ENCODE peak calls at places on chromosomes 4 and X, in nine cellular contexts. M is GM23248, Q is OCI-LY7, G is MM.1S, U is hepatocyte, P is GM23338, I is PC-3, H is SK-N-SH, O is neural progenitor cell. S is an unnamed sample.

GRCh38 chr4:139672215-139672614 is 6.6 kb downstream of the MGST2 start:
- DNase-seq in U (no peak), H (no peak), Q (no peak), P (no peak), I (no peak), G (no peak), M (no peak), O (no peak), S (no peak)

GRCh38 chr4:81084029-81084428 is 53.5 kb downstream of the BMP3 start:
- DNase-seq in P (no peak), M (peak), G (no peak), I (peak), U (peak), H (no peak), O (no peak), Q (no peak), S (no peak)

GRCh38 chr4:119581480-119581879 is 47.1 kb downstream of the PDE5A start:
- DNase-seq in M (no peak), U (no peak), P (no peak), H (no peak), I (no peak), Q (no peak), G (no peak), O (no peak), S (no peak)

GRCh38 chrX:20442597-20442996 is 175.9 kb upstream of the RPS6KA3 start:
- DNase-seq in O (peak), Q (peak), M (peak), I (peak), H (peak), P (peak), U (peak), G (peak), S (peak)

GRCh38 chr4:109559625-109559982 is 442 bp upstream of the MCUB start:
- DNase-seq in U (no peak), Q (peak), P (peak), G (no peak), H (peak), O (no peak), I (no peak), M (peak), S (no peak)

GRCh38 chrX:39244146-39244545 is 442.9 kb downstream of the MID1IP1 start:
- DNase-seq in Q (no peak), P (no peak), M (peak), I (no peak), H (no peak), G (no peak), O (no peak), U (no peak), S (no peak)

GRCh38 chr4:150078996-150079581 is 844 bp downstream of the DCLK2 start:
- DNase-seq in P (peak), H (peak), U (peak), Q (no peak), I (peak), O (peak), M (peak), G (peak), S (no peak)

GRCh38 chrX:82757614-82758013 is 750.5 kb upstream of the POU3F4 start:
- DNase-seq in G (no peak), H (no peak), U (no peak), P (no peak), O (no peak), I (peak), Q (no peak), M (no peak), S (no peak)

GRCh38 chrX:1507511-1508463 is 29.2 kb downstream of the P2RY8 start:
- DNase-seq in Q (no peak), M (no peak), O (no peak), G (no peak), U (no peak), P (no peak), I (no peak), H (no peak), S (no peak)

GRCh38 chr4:156303708-156304107 is 350.0 kb upstream of the CTSO start:
- DNase-seq in P (no peak), H (no peak), O (no peak), U (no peak), I (no peak), Q (no peak), M (no peak), G (no peak), S (no peak)

GRCh38 chr4:156335721-156336120 is 382.1 kb upstream of the CTSO start:
- DNase-seq in Q (no peak), O (no peak), U (no peak), I (no peak), H (no peak), P (no peak), G (no peak), M (no peak), S (no peak)

GRCh38 chr4:186651624-186652023 is 72.0 kb downstream of the FAT1 start:
- DNase-seq in G (no peak), O (peak), U (peak), P (peak), H (no peak), Q (no peak), I (no peak), M (no peak), S (no peak)

GRCh38 chr4:83238849-83239248 is 45.7 kb downstream of the COQ2 start:
- DNase-seq in U (no peak), I (no peak), H (no peak), P (no peak), Q (no peak), O (no peak), G (no peak), M (peak), S (no peak)

GRCh38 chr4:78069859-78070258 is 12.7 kb downstream of the FRAS1 start:
- DNase-seq in H (no peak), U (no peak), M (no peak), O (no peak), G (no peak), I (no peak), P (no peak), Q (no peak), S (no peak)

GRCh38 chr4:150366487-150366999 is 215.4 kb upstream of the MAB21L2 start:
- DNase-seq in I (no peak), O (peak), M (no peak), P (peak), G (no peak), U (no peak), Q (no peak), H (peak), S (no peak)

GRCh38 chrX:53580742-53581504 is 105.6 kb downstream of the HUWE1 start:
- DNase-seq in O (no peak), M (no peak), G (no peak), P (no peak), I (no peak), Q (no peak), H (no peak), U (no peak), S (no peak)

GRCh38 chr4:47209833-47210232 is 178.5 kb downstream of the GABRB1 start:
- DNase-seq in H (no peak), G (no peak), U (no peak), M (peak), Q (no peak), P (no peak), O (no peak), I (peak), S (no peak)

GRCh38 chrX:39950035-39950688 is 147.6 kb downstream of the BCOR start:
- DNase-seq in I (peak), U (no peak), O (no peak), P (no peak), M (peak), H (no peak), Q (peak), G (no peak), S (no peak)

GRCh38 chrX:151458824-151459223 is 61.8 kb downstream of the VMA21 start:
- DNase-seq in G (no peak), U (peak), H (no peak), O (no peak), P (no peak), M (peak), I (no peak), Q (no peak), S (no peak)

GRCh38 chrX:15202458-15203177 is 67.3 kb downstream of the ASB9 start:
- DNase-seq in G (no peak), H (no peak), P (no peak), O (no peak), U (no peak), I (peak), Q (no peak), M (peak), S (no peak)

GRCh38 chrX:124211312-124211942 is 121.0 kb upstream of the TEX13D start:
- DNase-seq in U (peak), Q (peak), H (peak), M (peak), O (peak), P (peak), I (peak), G (peak), S (peak)

GRCh38 chr4:16227462-16227868 is 1.2 kb upstream of the TAPT1 start:
- DNase-seq in M (peak), I (peak), Q (peak), G (peak), P (peak), U (peak), O (peak), H (peak), S (no peak)

GRCh38 chr4:117793786-117794369 is 240.4 kb upstream of the NDST3 start:
- DNase-seq in H (no peak), U (no peak), O (no peak), Q (no peak), I (no peak), M (no peak), G (no peak), P (no peak), S (no peak)

GRCh38 chr4:141020801-141021261 is 112.4 kb downstream of the RNF150 start:
- DNase-seq in I (no peak), U (no peak), P (no peak), G (no peak), O (no peak), M (peak), H (no peak), Q (no peak), S (no peak)

GRCh38 chr4:171813195-171813955 is at the start of gene GALNTL6:
- DNase-seq in G (no peak), U (peak), H (peak), P (peak), O (peak), Q (no peak), I (no peak), M (peak), S (no peak)

GRCh38 chrX:70452143-70452733 is 7.6 kb downstream of the DLG3 start:
- DNase-seq in H (peak), I (peak), G (peak), M (peak), O (peak), Q (peak), P (peak), U (peak), S (peak)

GRCh38 chrX:16745659-16746058 is 26.2 kb downstream of the SYAP1 start:
- DNase-seq in G (no peak), Q (no peak), U (no peak), M (no peak), I (no peak), O (no peak), H (no peak), P (no peak), S (no peak)

GRCh38 chr4:167185465-167185864 is 48.8 kb downstream of the SPOCK3 start:
- DNase-seq in O (no peak), I (peak), U (no peak), G (no peak), H (no peak), P (no peak), M (no peak), Q (no peak), S (no peak)

GRCh38 chr4:70008771-70009170 is 13.0 kb downstream of the STATH start:
- DNase-seq in H (no peak), M (no peak), Q (no peak), P (peak), O (peak), G (no peak), I (no peak), U (no peak), S (no peak)

GRCh38 chr4:69656653-69657158 is 3.7 kb upstream of the UGT2A1 start:
- DNase-seq in P (peak), I (no peak), H (no peak), O (no peak), G (no peak), M (no peak), U (no peak), Q (no peak), S (no peak)

GRCh38 chr4:126564283-126564854 is 1068.4 kb upstream of the INTU start:
- DNase-seq in H (no peak), O (no peak), M (peak), U (no peak), Q (no peak), G (no peak), I (peak), P (no peak), S (no peak)

GRCh38 chr4:143140696-143141095 is 44.0 kb upstream of the USP38 start:
- DNase-seq in Q (no peak), I (no peak), H (no peak), U (no peak), P (peak), G (no peak), M (no peak), O (peak), S (no peak)

GRCh38 chr4:119683518-119683917 is 54.9 kb upstream of the PDE5A start:
- DNase-seq in Q (no peak), U (peak), O (no peak), G (no peak), M (peak), I (peak), H (no peak), P (no peak), S (no peak)

GRCh38 chr4:163610642-163611041 is 116.2 kb downstream of the TMA16 start:
- DNase-seq in I (no peak), G (no peak), U (no peak), H (no peak), O (peak), Q (no peak), M (no peak), P (peak), S (no peak)

GRCh38 chrX:78105944-78106650 is 2.0 kb downstream of the PGK1 start:
- DNase-seq in P (no peak), H (no peak), U (no peak), M (peak), Q (no peak), O (no peak), I (no peak), G (peak), S (no peak)

GRCh38 chr4:140097572-140097971 is 56.4 kb downstream of the MAML3 start:
- DNase-seq in O (no peak), M (no peak), P (no peak), Q (no peak), I (peak), U (no peak), H (no peak), G (no peak), S (no peak)

GRCh38 chrX:54633641-54634040 is 103.6 kb downstream of the GNL3L start:
- DNase-seq in M (no peak), Q (no peak), G (no peak), U (no peak), O (peak), I (no peak), H (no peak), P (peak), S (no peak)

GRCh38 chr4:53637348-53637747 is 46.1 kb upstream of the LNX1 start:
- DNase-seq in I (no peak), H (no peak), Q (no peak), M (no peak), U (no peak), O (no peak), G (no peak), P (no peak), S (no peak)

GRCh38 chr4:33160126-33160525 is 2440.0 kb downstream of the PCDH7 start:
- DNase-seq in G (peak), I (peak), M (peak), P (peak), Q (peak), H (no peak), U (peak), O (peak), S (peak)

GRCh38 chr4:110624904-110625494 is 2.1 kb upstream of the PITX2 start:
- DNase-seq in M (no peak), G (no peak), Q (no peak), H (no peak), I (no peak), P (no peak), O (peak), U (no peak), S (no peak)

GRCh38 chr4:110623710-110624015 is 786 bp upstream of the PITX2 start:
- DNase-seq in O (no peak), H (no peak), U (no peak), P (peak), I (no peak), M (no peak), Q (no peak), G (no peak), S (no peak)

GRCh38 chr4:110622841-110623709 is at the start of gene PITX2:
- DNase-seq in G (no peak), Q (peak), I (no peak), M (peak), O (peak), U (peak), H (peak), P (peak), S (peak)

GRCh38 chr4:110625593-110626292 is 2.9 kb upstream of the PITX2 start:
- DNase-seq in H (no peak), Q (no peak), U (no peak), P (peak), O (peak), G (no peak), M (no peak), I (no peak), S (no peak)

GRCh38 chr4:110624016-110624770 is 1.3 kb upstream of the PITX2 start:
- DNase-seq in G (no peak), U (no peak), O (no peak), P (peak), H (no peak), Q (no peak), M (no peak), I (no peak), S (no peak)
- TF ChIP-seq EZH2phosphoT487 in G (no peak), U (no peak), O (no peak), P (no peak), H (no peak), Q (no peak), M (no peak), I (no peak), S (no peak)

GRCh38 chr4:184102488-184102887 is 115.2 kb downstream of the ENPP6 start:
- DNase-seq in O (no peak), Q (no peak), H (peak), I (no peak), U (no peak), G (no peak), M (no peak), P (no peak), S (no peak)

GRCh38 chr4:184103755-184104367 is 113.8 kb downstream of the ENPP6 start:
- DNase-seq in O (peak), I (no peak), G (no peak), U (no peak), P (no peak), H (peak), M (no peak), Q (no peak), S (no peak)

GRCh38 chr4:184102927-184103326 is 114.7 kb downstream of the ENPP6 start:
- DNase-seq in U (no peak), M (no peak), Q (no peak), P (no peak), O (no peak), G (no peak), H (no peak), I (no peak), S (no peak)

GRCh38 chr4:184101711-184102110 is 116.0 kb downstream of the ENPP6 start:
- DNase-seq in H (peak), U (no peak), Q (no peak), I (no peak), O (no peak), M (no peak), P (no peak), G (no peak), S (no peak)

DNA sequence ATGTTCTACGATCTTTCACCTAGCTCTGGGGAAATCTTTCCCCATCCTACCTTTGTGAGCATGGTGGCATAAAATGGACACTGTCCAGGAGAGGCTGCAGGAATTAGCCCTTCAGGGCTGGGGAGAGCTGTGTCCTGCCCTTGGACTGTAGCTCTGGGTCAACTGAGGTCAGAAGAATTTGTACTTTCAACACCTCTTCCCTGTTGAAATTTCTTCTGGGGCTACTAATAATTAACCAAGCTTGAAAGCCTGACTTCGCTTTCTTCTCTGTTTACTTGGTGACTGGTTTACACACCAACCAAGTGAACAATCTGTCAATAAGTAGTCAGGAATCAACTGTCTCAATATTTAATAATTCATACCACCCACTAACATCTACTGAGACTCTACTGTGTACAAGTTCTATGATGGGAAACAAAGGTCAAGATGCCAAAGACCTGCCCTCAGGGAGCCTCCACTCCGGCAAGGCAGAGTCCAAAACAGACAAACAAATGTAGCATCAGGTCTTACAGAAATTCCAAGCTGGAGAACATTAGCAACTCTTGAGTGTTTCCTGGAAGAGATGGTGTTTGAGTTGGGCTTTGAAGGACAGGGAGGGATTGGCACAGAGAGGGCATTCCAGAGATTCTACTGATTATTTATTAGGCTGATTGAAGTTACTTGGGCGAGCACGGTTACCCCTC is 113.1 kb downstream of the ENPP6 start:
- DNase-seq in I (no peak), H (no peak), M (no peak), Q (no peak), U (peak), G (no peak), O (no peak), P (no peak), S (no peak)
- TF ChIP-seq EZH2phosphoT487 in I (no peak), H (no peak), M (no peak), Q (no peak), U (no peak), G (no peak), O (no peak), P (no peak), S (no peak)

GRCh38 chr4:154620111-154620510 is 7.7 kb upstream of the FGG start:
- DNase-seq in P (no peak), I (no peak), U (no peak), O (no peak), Q (no peak), M (no peak), G (no peak), H (no peak), S (no peak)
- TF ChIP-seq EZH2phosphoT487 in P (no peak), I (no peak), U (no peak), O (no peak), Q (no peak), M (no peak), G (no peak), H (no peak), S (no peak)

DNA sequence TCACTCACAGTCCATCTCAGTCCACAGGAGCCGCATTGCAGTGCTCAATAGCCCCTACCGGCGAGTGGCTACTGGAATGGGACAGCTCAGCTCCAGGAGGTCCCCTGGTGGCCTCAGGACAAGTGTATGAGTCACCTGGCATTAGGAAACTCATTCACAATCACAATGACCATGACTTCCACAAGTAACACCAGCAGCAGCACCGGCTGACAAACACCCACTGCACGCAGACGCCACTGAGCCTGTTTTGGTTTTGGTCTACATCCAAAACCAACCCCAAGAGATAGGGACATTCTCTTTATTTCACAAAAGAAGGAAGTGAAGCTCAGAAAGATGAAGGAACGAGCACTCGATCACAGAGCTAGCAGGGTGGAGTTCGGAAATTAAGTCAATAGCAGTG is 8.1 kb downstream of the JAKMIP1 start:
- DNase-seq in U (no peak), G (no peak), Q (no peak), M (no peak), P (no peak), I (peak), H (no peak), O (no peak), S (no peak)
- TF ChIP-seq EZH2phosphoT487 in U (no peak), G (no peak), Q (no peak), M (no peak), P (no peak), I (no peak), H (no peak), O (no peak), S (no peak)

GRCh38 chrX:6067600-6067999 is 161.1 kb downstream of the NLGN4X start:
- DNase-seq in I (peak), O (no peak), Q (no peak), G (no peak), H (no peak), P (no peak), M (no peak), U (no peak), S (no peak)
- TF ChIP-seq EZH2phosphoT487 in I (no peak), O (no peak), Q (no peak), G (no peak), H (no peak), P (no peak), M (no peak), U (no peak), S (no peak)

GRCh38 chr4:89899157-89899556 is 4.5 kb downstream of the MMRN1 start:
- DNase-seq in U (no peak), P (no peak), H (no peak), Q (no peak), I (no peak), O (no peak), G (no peak), M (no peak), S (no peak)

GRCh38 chr4:89894654-89895652 is at the start of gene MMRN1:
- DNase-seq in Q (peak), U (no peak), G (peak), M (no peak), P (no peak), I (no peak), O (no peak), H (no peak), S (no peak)

GRCh38 chr4:89898304-89898716 is 3.7 kb downstream of the MMRN1 start:
- DNase-seq in Q (peak), P (peak), H (no peak), U (peak), O (peak), I (no peak), M (no peak), G (no peak), S (no peak)

GRCh38 chr4:89899854-89900253 is 5.2 kb downstream of the MMRN1 start:
- DNase-seq in P (no peak), H (no peak), O (no peak), G (no peak), U (no peak), Q (no peak), M (no peak), I (no peak), S (no peak)

GRCh38 chr4:89897867-89898266 is 3.2 kb downstream of the MMRN1 start:
- DNase-seq in P (no peak), M (no peak), U (no peak), H (no peak), G (no peak), O (peak), Q (no peak), I (no peak), S (no peak)
- TF ChIP-seq EZH2phosphoT487 in P (no peak), M (no peak), U (no peak), H (no peak), G (no peak), O (no peak), Q (no peak), I (no peak), S (no peak)

S was measured in HCT116.